ENCODE peak calls at places on chromosomes 4 and X, in five cellular contexts. One of them, this sample, is unnamed.

GRCh38 chrX:148380614-148381561 is 119.5 kb upstream of the AFF2 start:
- DNase-seq in nucleus accumbens: no peak
- DNase-seq in activated T-cell treated with anti-CD3 and anti-CD28 coated beads, Interleukin-2, amount 50 U/mL, for 72 hours: peak; percentile 50
- DNase-seq in T-helper 2 cell: no peak
- DNase-seq in HFF-Myc: no peak
- DNase-seq in this sample: no peak

GRCh38 chr4:139208404-139208945 is 31.5 kb upstream of the ELF2 start:
- DNase-seq in T-helper 2 cell: no peak
- DNase-seq in activated T-cell treated with anti-CD3 and anti-CD28 coated beads, Interleukin-2, amount 50 U/mL, for 72 hours: no peak
- DNase-seq in HFF-Myc: peak; percentile 94
- DNase-seq in nucleus accumbens: no peak
- DNase-seq in this sample: no peak

GRCh38 chr4:145781306-145781705 is 101.4 kb downstream of the C4orf51 start:
- DNase-seq in activated T-cell treated with anti-CD3 and anti-CD28 coated beads, Interleukin-2, amount 50 U/mL, for 72 hours: no peak
- DNase-seq in HFF-Myc: no peak
- DNase-seq in T-helper 2 cell: no peak
- DNase-seq in nucleus accumbens: no peak
- DNase-seq in this sample: no peak

GRCh38 chr4:85777908-85778808 is 303.2 kb downstream of the ARHGAP24 start:
- DNase-seq in HFF-Myc: no peak
- DNase-seq in activated T-cell treated with anti-CD3 and anti-CD28 coated beads, Interleukin-2, amount 50 U/mL, for 72 hours: no peak
- DNase-seq in T-helper 2 cell: no peak
- DNase-seq in nucleus accumbens: no peak
- DNase-seq in this sample: no peak

GRCh38 chrX:116009871-116010710 is 160.5 kb upstream of the AGTR2 start:
- DNase-seq in nucleus accumbens: no peak
- DNase-seq in HFF-Myc: no peak
- DNase-seq in T-helper 2 cell: no peak
- DNase-seq in activated T-cell treated with anti-CD3 and anti-CD28 coated beads, Interleukin-2, amount 50 U/mL, for 72 hours: no peak
- DNase-seq in this sample: no peak

GRCh38 chrX:121562616-121563015 is 515.2 kb downstream of the GLUD2 start:
- DNase-seq in activated T-cell treated with anti-CD3 and anti-CD28 coated beads, Interleukin-2, amount 50 U/mL, for 72 hours: no peak
- DNase-seq in HFF-Myc: no peak
- DNase-seq in nucleus accumbens: no peak
- DNase-seq in T-helper 2 cell: no peak
- DNase-seq in this sample: no peak

GRCh38 chrX:136146614-136147319 is 566 bp upstream of the FHL1 start:
- DNase-seq in T-helper 2 cell: no peak
- DNase-seq in nucleus accumbens: peak; percentile 18
- DNase-seq in HFF-Myc: no peak
- DNase-seq in activated T-cell treated with anti-CD3 and anti-CD28 coated beads, Interleukin-2, amount 50 U/mL, for 72 hours: peak; percentile 10
- DNase-seq in this sample: no peak

GRCh38 chr4:15695240-15695699 is 7.6 kb upstream of the BST1 start:
- DNase-seq in T-helper 2 cell: no peak
- DNase-seq in nucleus accumbens: no peak
- DNase-seq in HFF-Myc: peak; percentile 100
- DNase-seq in activated T-cell treated with anti-CD3 and anti-CD28 coated beads, Interleukin-2, amount 50 U/mL, for 72 hours: no peak
- DNase-seq in this sample: no peak

GRCh38 chr4:98851806-98852205 is 77.1 kb downstream of the EIF4E start:
- DNase-seq in T-helper 2 cell: no peak
- DNase-seq in nucleus accumbens: no peak
- DNase-seq in HFF-Myc: peak; percentile 35
- DNase-seq in activated T-cell treated with anti-CD3 and anti-CD28 coated beads, Interleukin-2, amount 50 U/mL, for 72 hours: no peak
- DNase-seq in this sample: no peak

GRCh38 chr4:54268151-54268550 is 39.1 kb downstream of the PDGFRA start:
- DNase-seq in HFF-Myc: no peak
- DNase-seq in T-helper 2 cell: no peak
- DNase-seq in nucleus accumbens: no peak
- DNase-seq in activated T-cell treated with anti-CD3 and anti-CD28 coated beads, Interleukin-2, amount 50 U/mL, for 72 hours: no peak
- DNase-seq in this sample: no peak

GRCh38 chrX:37816766-37817165 is 30.6 kb downstream of the DYNLT3 start:
- DNase-seq in T-helper 2 cell: no peak
- DNase-seq in nucleus accumbens: no peak
- DNase-seq in HFF-Myc: no peak
- DNase-seq in activated T-cell treated with anti-CD3 and anti-CD28 coated beads, Interleukin-2, amount 50 U/mL, for 72 hours: no peak
- DNase-seq in this sample: no peak

GRCh38 chrX:9327747-9328145 is 137.1 kb upstream of the TBL1X start:
- DNase-seq in nucleus accumbens: no peak
- DNase-seq in T-helper 2 cell: no peak
- DNase-seq in HFF-Myc: no peak
- DNase-seq in activated T-cell treated with anti-CD3 and anti-CD28 coated beads, Interleukin-2, amount 50 U/mL, for 72 hours: no peak
- DNase-seq in this sample: no peak

GRCh38 chr4:22987861-22988260 is 295.1 kb downstream of the GBA3 start:
- DNase-seq in nucleus accumbens: no peak
- DNase-seq in activated T-cell treated with anti-CD3 and anti-CD28 coated beads, Interleukin-2, amount 50 U/mL, for 72 hours: no peak
- DNase-seq in T-helper 2 cell: no peak
- DNase-seq in HFF-Myc: no peak
- DNase-seq in this sample: no peak

GRCh38 chr4:57303012-57303751 is 193.0 kb upstream of the IGFBP7 start:
- DNase-seq in HFF-Myc: no peak
- DNase-seq in activated T-cell treated with anti-CD3 and anti-CD28 coated beads, Interleukin-2, amount 50 U/mL, for 72 hours: no peak
- DNase-seq in T-helper 2 cell: no peak
- DNase-seq in nucleus accumbens: peak; percentile 18
- DNase-seq in this sample: no peak

GRCh38 chrX:39749728-39750127 is 348.0 kb downstream of the BCOR start:
- DNase-seq in T-helper 2 cell: no peak
- DNase-seq in nucleus accumbens: no peak
- DNase-seq in activated T-cell treated with anti-CD3 and anti-CD28 coated beads, Interleukin-2, amount 50 U/mL, for 72 hours: no peak
- DNase-seq in HFF-Myc: no peak
- DNase-seq in this sample: no peak

GRCh38 chr4:84501197-84501492 is 2.1 kb upstream of the NKX6-1 start:
- DNase-seq in activated T-cell treated with anti-CD3 and anti-CD28 coated beads, Interleukin-2, amount 50 U/mL, for 72 hours: no peak
- DNase-seq in nucleus accumbens: no peak
- DNase-seq in HFF-Myc: no peak
- DNase-seq in T-helper 2 cell: no peak
- DNase-seq in this sample: no peak

GRCh38 chrX:69179380-69179911 is 14.2 kb upstream of the PJA1 start:
- DNase-seq in T-helper 2 cell: no peak
- DNase-seq in activated T-cell treated with anti-CD3 and anti-CD28 coated beads, Interleukin-2, amount 50 U/mL, for 72 hours: no peak
- DNase-seq in nucleus accumbens: peak; percentile 30
- DNase-seq in HFF-Myc: no peak
- DNase-seq in this sample: no peak

GRCh38 chr4:120218981-120219380 is 152.3 kb upstream of the MAD2L1 start:
- DNase-seq in nucleus accumbens: no peak
- DNase-seq in HFF-Myc: no peak
- DNase-seq in activated T-cell treated with anti-CD3 and anti-CD28 coated beads, Interleukin-2, amount 50 U/mL, for 72 hours: no peak
- DNase-seq in T-helper 2 cell: no peak
- DNase-seq in this sample: no peak

GRCh38 chr4:81756973-81757372 is 285.3 kb upstream of the RASGEF1B start:
- DNase-seq in activated T-cell treated with anti-CD3 and anti-CD28 coated beads, Interleukin-2, amount 50 U/mL, for 72 hours: no peak
- DNase-seq in nucleus accumbens: no peak
- DNase-seq in T-helper 2 cell: no peak
- DNase-seq in HFF-Myc: no peak
- DNase-seq in this sample: no peak

GRCh38 chrX:72365126-72365525 is 59.4 kb upstream of the CITED1 start:
- DNase-seq in activated T-cell treated with anti-CD3 and anti-CD28 coated beads, Interleukin-2, amount 50 U/mL, for 72 hours: no peak
- DNase-seq in HFF-Myc: no peak
- DNase-seq in T-helper 2 cell: no peak
- DNase-seq in nucleus accumbens: no peak
- DNase-seq in this sample: no peak

GRCh38 chr4:126839066-126839465 is 793.7 kb upstream of the INTU start:
- DNase-seq in HFF-Myc: peak; percentile 5
- DNase-seq in T-helper 2 cell: no peak
- DNase-seq in nucleus accumbens: no peak
- DNase-seq in activated T-cell treated with anti-CD3 and anti-CD28 coated beads, Interleukin-2, amount 50 U/mL, for 72 hours: no peak
- DNase-seq in this sample: no peak

GRCh38 chr4:159410076-159410777 is 307.3 kb downstream of the RAPGEF2 start:
- DNase-seq in activated T-cell treated with anti-CD3 and anti-CD28 coated beads, Interleukin-2, amount 50 U/mL, for 72 hours: no peak
- DNase-seq in T-helper 2 cell: no peak
- DNase-seq in HFF-Myc: no peak
- DNase-seq in nucleus accumbens: no peak
- DNase-seq in this sample: no peak

GRCh38 chr4:147786531-147786930 is 54.6 kb downstream of the ARHGAP10 start:
- DNase-seq in nucleus accumbens: no peak
- DNase-seq in activated T-cell treated with anti-CD3 and anti-CD28 coated beads, Interleukin-2, amount 50 U/mL, for 72 hours: no peak
- DNase-seq in T-helper 2 cell: no peak
- DNase-seq in HFF-Myc: no peak
- DNase-seq in this sample: no peak

GRCh38 chrX:32408389-32408788 is 803.0 kb downstream of the DMD start:
- DNase-seq in nucleus accumbens: peak; percentile 7
- DNase-seq in T-helper 2 cell: no peak
- DNase-seq in HFF-Myc: no peak
- DNase-seq in activated T-cell treated with anti-CD3 and anti-CD28 coated beads, Interleukin-2, amount 50 U/mL, for 72 hours: no peak
- DNase-seq in this sample: no peak

GRCh38 chr4:102438396-102438795 is 62.8 kb upstream of the NFKB1 start:
- DNase-seq in activated T-cell treated with anti-CD3 and anti-CD28 coated beads, Interleukin-2, amount 50 U/mL, for 72 hours: no peak
- DNase-seq in HFF-Myc: no peak
- DNase-seq in nucleus accumbens: no peak
- DNase-seq in T-helper 2 cell: no peak
- DNase-seq in this sample: no peak

GRCh38 chr4:75892508-75892907 is 9.7 kb downstream of the PPEF2 start:
- DNase-seq in T-helper 2 cell: no peak
- DNase-seq in HFF-Myc: no peak
- DNase-seq in nucleus accumbens: no peak
- DNase-seq in activated T-cell treated with anti-CD3 and anti-CD28 coated beads, Interleukin-2, amount 50 U/mL, for 72 hours: no peak
- DNase-seq in this sample: no peak

This sample was measured in SK-N-MC.